ENCODE peak calls at places on chromosome 17, in ten cellular contexts. One of them, this sample, is unnamed.

GRCh38 chr17:50257574-50258224 is 16.6 kb upstream of the TMEM92 start:
- DNase-seq in ovary: peak; percentile 47
- DNase-seq in A549: no peak
- DNase-seq in AG09309: no peak
- DNase-seq in Peyer's patch: peak; percentile 42
- DNase-seq in AG04450: no peak
- DNase-seq in HepG2: no peak
- DNase-seq in neural crest cell: no peak
- DNase-seq in NB4: no peak
- DNase-seq in type B pancreatic cell: no peak
- DNase-seq in this sample: no peak

GRCh38 chr17:51827140-51827539 is 331.4 kb downstream of the CA10 start:
- DNase-seq in ovary: no peak
- DNase-seq in A549: no peak
- DNase-seq in AG09309: no peak
- DNase-seq in Peyer's patch: no peak
- DNase-seq in AG04450: no peak
- DNase-seq in HepG2: no peak
- DNase-seq in neural crest cell: no peak
- DNase-seq in NB4: no peak
- DNase-seq in type B pancreatic cell: no peak
- DNase-seq in this sample: no peak

GRCh38 chr17:58084317-58084981 is 1.2 kb downstream of the DYNLL2 start:
- DNase-seq in ovary: peak; percentile 66
- DNase-seq in A549: peak; percentile 65
- DNase-seq in AG09309: no peak
- DNase-seq in Peyer's patch: peak; percentile 67
- DNase-seq in AG04450: no peak
- DNase-seq in HepG2: peak; percentile 75
- DNase-seq in neural crest cell: no peak
- DNase-seq in NB4: peak; percentile 48
- DNase-seq in type B pancreatic cell: peak; percentile 65
- DNase-seq in this sample: peak; percentile 54

GRCh38 chr17:33637534-33637933 is 344.4 kb upstream of the ASIC2 start:
- DNase-seq in ovary: no peak
- DNase-seq in A549: no peak
- DNase-seq in AG09309: no peak
- DNase-seq in Peyer's patch: no peak
- DNase-seq in AG04450: no peak
- DNase-seq in HepG2: no peak
- DNase-seq in neural crest cell: no peak
- DNase-seq in NB4: no peak
- DNase-seq in type B pancreatic cell: no peak
- DNase-seq in this sample: no peak

GRCh38 chr17:74545456-74546230 is at the start of gene CD300C:
- DNase-seq in ovary: no peak
- DNase-seq in A549: no peak
- DNase-seq in AG09309: no peak
- DNase-seq in Peyer's patch: peak; percentile 54
- DNase-seq in AG04450: no peak
- DNase-seq in HepG2: no peak
- DNase-seq in neural crest cell: no peak
- DNase-seq in NB4: peak; percentile 91
- DNase-seq in type B pancreatic cell: no peak
- DNase-seq in this sample: no peak

GRCh38 chr17:65163990-65164495 is 26.9 kb downstream of the RGS9 start:
- DNase-seq in ovary: no peak
- DNase-seq in A549: peak; percentile 57
- DNase-seq in AG09309: no peak
- DNase-seq in Peyer's patch: peak; percentile 81
- DNase-seq in AG04450: no peak
- DNase-seq in HepG2: peak; percentile 18
- DNase-seq in neural crest cell: no peak
- DNase-seq in NB4: peak; percentile 24
- DNase-seq in type B pancreatic cell: no peak
- DNase-seq in this sample: peak; percentile 47

GRCh38 chr17:82154881-82155331 is 56.9 kb upstream of the FASN start:
- DNase-seq in ovary: peak; percentile 27
- DNase-seq in A549: no peak
- DNase-seq in AG09309: no peak
- DNase-seq in Peyer's patch: no peak
- DNase-seq in AG04450: no peak
- DNase-seq in HepG2: no peak
- DNase-seq in neural crest cell: no peak
- DNase-seq in NB4: no peak
- DNase-seq in type B pancreatic cell: no peak
- DNase-seq in this sample: no peak

GRCh38 chr17:29945281-29945680 is 3.8 kb downstream of the EFCAB5 start:
- DNase-seq in ovary: no peak
- DNase-seq in A549: no peak
- DNase-seq in AG09309: no peak
- DNase-seq in Peyer's patch: no peak
- DNase-seq in AG04450: no peak
- DNase-seq in HepG2: no peak
- DNase-seq in neural crest cell: no peak
- DNase-seq in NB4: no peak
- DNase-seq in type B pancreatic cell: no peak
- DNase-seq in this sample: no peak

GRCh38 chr17:48131216-48131824 is 23.8 kb downstream of the SNX11 start:
- DNase-seq in ovary: no peak
- DNase-seq in A549: peak; percentile 87
- DNase-seq in AG09309: peak; percentile 18
- DNase-seq in Peyer's patch: peak; percentile 77
- DNase-seq in AG04450: peak; percentile 16
- DNase-seq in HepG2: peak; percentile 74
- DNase-seq in neural crest cell: peak; percentile 69
- DNase-seq in NB4: peak; percentile 77
- DNase-seq in type B pancreatic cell: no peak
- DNase-seq in this sample: peak; percentile 69

GRCh38 chr17:48378238-48378637 is 51.8 kb downstream of the SKAP1 start:
- DNase-seq in ovary: no peak
- DNase-seq in A549: no peak
- DNase-seq in AG09309: no peak
- DNase-seq in Peyer's patch: no peak
- DNase-seq in AG04450: no peak
- DNase-seq in HepG2: no peak
- DNase-seq in neural crest cell: no peak
- DNase-seq in NB4: no peak
- DNase-seq in type B pancreatic cell: no peak
- DNase-seq in this sample: no peak

DNA sequence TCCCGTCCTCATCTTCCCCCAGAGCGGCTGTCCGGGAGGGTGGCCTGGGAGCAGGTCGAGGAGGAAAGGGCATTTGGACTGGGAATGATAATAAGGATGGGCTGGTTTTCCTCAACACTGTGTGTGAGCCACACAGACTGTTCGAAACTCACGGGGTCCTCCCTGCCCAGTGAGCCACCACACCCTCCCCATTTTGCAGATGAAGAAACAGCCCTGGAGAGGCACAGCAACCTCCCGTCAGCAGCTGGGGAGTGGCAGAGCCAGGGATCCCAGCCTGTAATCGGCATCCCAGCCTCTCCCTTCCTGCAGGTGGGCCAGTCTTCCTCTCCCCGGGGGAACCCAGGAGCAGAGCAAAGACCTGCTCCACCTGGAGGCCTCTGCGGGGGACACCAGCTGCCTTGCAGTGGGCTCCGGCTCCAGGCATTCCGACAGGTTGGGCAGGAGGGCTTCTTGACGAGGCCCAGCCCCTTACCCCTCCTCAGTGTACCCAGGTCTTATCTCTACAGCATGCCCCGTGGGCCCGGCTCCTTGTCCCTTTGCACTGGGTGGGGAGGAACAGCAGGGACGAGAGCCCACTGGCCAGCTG is 23.8 kb downstream of the ENGASE start:
- DNase-seq in ovary: no peak
- DNase-seq in A549: no peak
- DNase-seq in AG09309: no peak
- DNase-seq in Peyer's patch: no peak
- DNase-seq in AG04450: no peak
- DNase-seq in HepG2: no peak
- DNase-seq in neural crest cell: no peak
- DNase-seq in NB4: no peak
- DNase-seq in type B pancreatic cell: no peak
- DNase-seq in this sample: no peak
- TF ChIP-seq CTCF in ovary: no peak
- TF ChIP-seq CTCF in A549: no peak
- TF ChIP-seq CTCF in AG09309: no peak
- TF ChIP-seq CTCF in Peyer's patch: no peak
- TF ChIP-seq CTCF in AG04450: no peak
- TF ChIP-seq CTCF in HepG2: no peak
- TF ChIP-seq CTCF in neural crest cell: no peak
- TF ChIP-seq CTCF in NB4: no peak
- TF ChIP-seq CTCF in type B pancreatic cell: no peak
- TF ChIP-seq CTCF in this sample: no peak

GRCh38 chr17:63445571-63446217 is 412 bp downstream of the CYB561 start:
- DNase-seq in ovary: no peak
- DNase-seq in A549: peak; percentile 92
- DNase-seq in AG09309: no peak
- DNase-seq in Peyer's patch: peak; percentile 64
- DNase-seq in AG04450: no peak
- DNase-seq in HepG2: no peak
- DNase-seq in neural crest cell: peak; percentile 50
- DNase-seq in NB4: no peak
- DNase-seq in type B pancreatic cell: no peak
- DNase-seq in this sample: peak; percentile 75

GRCh38 chr17:63447688-63448005 is 1.5 kb upstream of the CYB561 start:
- DNase-seq in ovary: no peak
- DNase-seq in A549: no peak
- DNase-seq in AG09309: no peak
- DNase-seq in Peyer's patch: no peak
- DNase-seq in AG04450: no peak
- DNase-seq in HepG2: no peak
- DNase-seq in neural crest cell: no peak
- DNase-seq in NB4: peak; percentile 41
- DNase-seq in type B pancreatic cell: no peak
- DNase-seq in this sample: no peak

GRCh38 chr17:63446981-63447687 is 1.0 kb upstream of the CYB561 start:
- DNase-seq in ovary: peak; percentile 57
- DNase-seq in A549: no peak
- DNase-seq in AG09309: no peak
- DNase-seq in Peyer's patch: peak; percentile 72
- DNase-seq in AG04450: no peak
- DNase-seq in HepG2: no peak
- DNase-seq in neural crest cell: no peak
- DNase-seq in NB4: peak; percentile 88
- DNase-seq in type B pancreatic cell: no peak
- DNase-seq in this sample: peak; percentile 48

GRCh38 chr17:63445065-63445464 is 1.0 kb downstream of the CYB561 start:
- DNase-seq in ovary: no peak
- DNase-seq in A549: no peak
- DNase-seq in AG09309: no peak
- DNase-seq in Peyer's patch: no peak
- DNase-seq in AG04450: no peak
- DNase-seq in HepG2: no peak
- DNase-seq in neural crest cell: no peak
- DNase-seq in NB4: no peak
- DNase-seq in type B pancreatic cell: no peak
- DNase-seq in this sample: no peak

GRCh38 chr17:63446218-63446980 is at the start of gene CYB561:
- DNase-seq in ovary: peak; percentile 90
- DNase-seq in A549: peak; percentile 92
- DNase-seq in AG09309: no peak
- DNase-seq in Peyer's patch: peak; percentile 91
- DNase-seq in AG04450: no peak
- DNase-seq in HepG2: no peak
- DNase-seq in neural crest cell: peak; percentile 56
- DNase-seq in NB4: no peak
- DNase-seq in type B pancreatic cell: peak; percentile 89
- DNase-seq in this sample: peak; percentile 87
- TF ChIP-seq CTCF in ovary: no peak
- TF ChIP-seq CTCF in A549: no peak
- TF ChIP-seq CTCF in AG09309: peak; percentile 30
- TF ChIP-seq CTCF in Peyer's patch: no peak
- TF ChIP-seq CTCF in AG04450: no peak
- TF ChIP-seq CTCF in HepG2: no peak
- TF ChIP-seq CTCF in neural crest cell: no peak
- TF ChIP-seq CTCF in NB4: no peak
- TF ChIP-seq CTCF in type B pancreatic cell: peak; percentile 29
- TF ChIP-seq CTCF in this sample: no peak

DNA sequence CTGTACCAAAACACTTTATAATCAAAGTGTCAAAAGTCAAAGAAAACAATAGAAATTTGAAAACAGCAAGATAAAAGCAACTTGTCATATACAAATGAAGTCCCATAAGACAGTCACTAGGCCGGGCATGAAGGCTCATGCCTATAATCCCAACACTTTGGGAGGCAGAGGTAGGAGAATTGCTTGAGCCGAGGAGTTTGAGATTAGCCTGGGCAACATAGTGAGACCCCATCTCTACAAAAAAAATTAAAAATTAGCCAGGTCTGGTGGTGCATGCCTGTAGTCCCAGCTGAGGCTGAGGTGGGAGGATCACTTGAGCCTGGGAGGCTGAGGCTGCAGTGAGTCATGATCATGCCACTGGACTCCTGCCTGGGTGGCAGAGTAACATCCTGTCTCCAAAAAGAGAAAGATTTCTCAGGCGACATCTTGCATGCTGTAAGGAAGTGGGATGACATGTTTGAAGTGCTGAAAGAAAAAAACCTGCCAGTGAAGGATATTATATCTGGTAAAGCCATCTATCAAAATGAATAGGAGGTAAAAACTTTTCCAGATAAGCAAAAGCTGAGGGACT is 98.7 kb upstream of the NACA2 start:
- DNase-seq in ovary: no peak
- DNase-seq in A549: no peak
- DNase-seq in AG09309: no peak
- DNase-seq in Peyer's patch: no peak
- DNase-seq in AG04450: no peak
- DNase-seq in HepG2: no peak
- DNase-seq in neural crest cell: no peak
- DNase-seq in NB4: no peak
- DNase-seq in type B pancreatic cell: no peak
- DNase-seq in this sample: no peak
- TF ChIP-seq CTCF in ovary: no peak
- TF ChIP-seq CTCF in A549: no peak
- TF ChIP-seq CTCF in AG09309: no peak
- TF ChIP-seq CTCF in Peyer's patch: no peak
- TF ChIP-seq CTCF in AG04450: no peak
- TF ChIP-seq CTCF in HepG2: no peak
- TF ChIP-seq CTCF in neural crest cell: no peak
- TF ChIP-seq CTCF in NB4: no peak
- TF ChIP-seq CTCF in type B pancreatic cell: no peak
- TF ChIP-seq CTCF in this sample: no peak

GRCh38 chr17:68327823-68328557 is 36.7 kb downstream of the ARSG start:
- DNase-seq in ovary: no peak
- DNase-seq in A549: no peak
- DNase-seq in AG09309: no peak
- DNase-seq in Peyer's patch: no peak
- DNase-seq in AG04450: no peak
- DNase-seq in HepG2: no peak
- DNase-seq in neural crest cell: no peak
- DNase-seq in NB4: peak; percentile 28
- DNase-seq in type B pancreatic cell: no peak
- DNase-seq in this sample: no peak
- TF ChIP-seq CTCF in ovary: no peak
- TF ChIP-seq CTCF in A549: no peak
- TF ChIP-seq CTCF in AG09309: no peak
- TF ChIP-seq CTCF in Peyer's patch: no peak
- TF ChIP-seq CTCF in AG04450: no peak
- TF ChIP-seq CTCF in HepG2: peak; percentile 56
- TF ChIP-seq CTCF in neural crest cell: no peak
- TF ChIP-seq CTCF in NB4: peak; percentile 8
- TF ChIP-seq CTCF in type B pancreatic cell: no peak
- TF ChIP-seq CTCF in this sample: no peak

This sample was measured in body of pancreas.